ENCODE peak calls at places on chromosomes 1 and 21, in ten cellular contexts. One of them, this sample, is unnamed.

GRCh38 chr1:117612517-117613248 is 6.8 kb downstream of the TENT5C start:
- DNase-seq in fibroblast of lung: peak; percentile 90
- DNase-seq in aorta: no peak
- DNase-seq in ascending aorta: no peak
- DNase-seq in neural progenitor cell: no peak
- DNase-seq in skeletal muscle cell: peak; percentile 58
- DNase-seq in GM12878: no peak
- DNase-seq in body of pancreas: no peak
- DNase-seq in fibroblast of mammary gland: peak; percentile 87
- DNase-seq in IMR-90: peak; percentile 88
- DNase-seq in this sample: no peak

GRCh38 chr21:35575280-35575915 is 484.9 kb downstream of the SETD4 start:
- DNase-seq in fibroblast of mammary gland: peak; percentile 95
- DNase-seq in body of pancreas: no peak
- DNase-seq in neural progenitor cell: no peak
- DNase-seq in skeletal muscle cell: peak; percentile 86
- DNase-seq in ascending aorta: no peak
- DNase-seq in GM12878: no peak
- DNase-seq in fibroblast of lung: peak; percentile 97
- DNase-seq in aorta: no peak
- DNase-seq in IMR-90: peak; percentile 96
- DNase-seq in this sample: no peak

GRCh38 chr1:156346636-156347035 is 8.3 kb downstream of the TSACC start:
- DNase-seq in aorta: no peak
- DNase-seq in fibroblast of lung: peak; percentile 66
- DNase-seq in body of pancreas: no peak
- DNase-seq in IMR-90: peak; percentile 55
- DNase-seq in neural progenitor cell: no peak
- DNase-seq in GM12878: no peak
- DNase-seq in skeletal muscle cell: no peak
- DNase-seq in fibroblast of mammary gland: peak; percentile 74
- DNase-seq in ascending aorta: no peak
- DNase-seq in this sample: no peak

GRCh38 chr21:40421121-40421520 is 425.8 kb downstream of the DSCAM start:
- DNase-seq in GM12878: no peak
- DNase-seq in neural progenitor cell: no peak
- DNase-seq in fibroblast of mammary gland: no peak
- DNase-seq in IMR-90: no peak
- DNase-seq in aorta: no peak
- DNase-seq in fibroblast of lung: no peak
- DNase-seq in body of pancreas: no peak
- DNase-seq in ascending aorta: no peak
- DNase-seq in skeletal muscle cell: no peak
- DNase-seq in this sample: no peak

GRCh38 chr1:174157157-174157806 is 2.0 kb upstream of the RABGAP1L start:
- DNase-seq in fibroblast of lung: peak; percentile 18
- DNase-seq in GM12878: peak; percentile 83
- DNase-seq in aorta: no peak
- DNase-seq in body of pancreas: no peak
- DNase-seq in IMR-90: no peak
- DNase-seq in neural progenitor cell: no peak
- DNase-seq in skeletal muscle cell: no peak
- DNase-seq in fibroblast of mammary gland: no peak
- DNase-seq in ascending aorta: no peak
- DNase-seq in this sample: no peak

GRCh38 chr1:36602189-36602588 is 119.5 kb upstream of the CSF3R start:
- DNase-seq in skeletal muscle cell: no peak
- DNase-seq in GM12878: no peak
- DNase-seq in neural progenitor cell: peak; percentile 68
- DNase-seq in ascending aorta: no peak
- DNase-seq in fibroblast of mammary gland: no peak
- DNase-seq in IMR-90: no peak
- DNase-seq in body of pancreas: no peak
- DNase-seq in aorta: no peak
- DNase-seq in fibroblast of lung: no peak
- DNase-seq in this sample: no peak

GRCh38 chr21:33971492-33972013 is 55.9 kb upstream of the ATP5PO start:
- DNase-seq in neural progenitor cell: peak; percentile 49
- DNase-seq in GM12878: no peak
- DNase-seq in aorta: no peak
- DNase-seq in skeletal muscle cell: peak; percentile 73
- DNase-seq in fibroblast of mammary gland: peak; percentile 71
- DNase-seq in IMR-90: peak; percentile 22
- DNase-seq in body of pancreas: no peak
- DNase-seq in fibroblast of lung: peak; percentile 79
- DNase-seq in ascending aorta: no peak
- DNase-seq in this sample: no peak

GRCh38 chr1:173342766-173343165 is 134.4 kb upstream of the PRDX6 start:
- DNase-seq in body of pancreas: no peak
- DNase-seq in aorta: no peak
- DNase-seq in IMR-90: no peak
- DNase-seq in fibroblast of mammary gland: peak; percentile 75
- DNase-seq in neural progenitor cell: no peak
- DNase-seq in fibroblast of lung: no peak
- DNase-seq in GM12878: no peak
- DNase-seq in ascending aorta: no peak
- DNase-seq in skeletal muscle cell: no peak
- DNase-seq in this sample: no peak

GRCh38 chr1:70072239-70072751 is 133.1 kb downstream of the LRRC40 start:
- DNase-seq in body of pancreas: no peak
- DNase-seq in fibroblast of mammary gland: peak; percentile 72
- DNase-seq in ascending aorta: no peak
- DNase-seq in neural progenitor cell: peak; percentile 64
- DNase-seq in IMR-90: peak; percentile 79
- DNase-seq in fibroblast of lung: peak; percentile 80
- DNase-seq in aorta: no peak
- DNase-seq in GM12878: no peak
- DNase-seq in skeletal muscle cell: peak; percentile 51
- DNase-seq in this sample: no peak

GRCh38 chr1:201447911-201448871 is 20.8 kb downstream of the PHLDA3 start:
- DNase-seq in fibroblast of lung: peak; percentile 78
- DNase-seq in GM12878: no peak
- DNase-seq in body of pancreas: peak; percentile 81
- DNase-seq in fibroblast of mammary gland: peak; percentile 75
- DNase-seq in IMR-90: peak; percentile 70
- DNase-seq in ascending aorta: no peak
- DNase-seq in neural progenitor cell: peak; percentile 88
- DNase-seq in skeletal muscle cell: no peak
- DNase-seq in aorta: peak; percentile 91
- DNase-seq in this sample: peak; percentile 77

GRCh38 chr1:42931108-42931539 is 27.5 kb downstream of the SLC2A1 start:
- DNase-seq in skeletal muscle cell: no peak
- DNase-seq in fibroblast of mammary gland: peak; percentile 42
- DNase-seq in GM12878: peak; percentile 69
- DNase-seq in neural progenitor cell: peak; percentile 67
- DNase-seq in IMR-90: peak; percentile 39
- DNase-seq in fibroblast of lung: peak; percentile 41
- DNase-seq in ascending aorta: no peak
- DNase-seq in aorta: no peak
- DNase-seq in body of pancreas: peak; percentile 51
- DNase-seq in this sample: no peak

GRCh38 chr21:35428489-35428888 is 379.4 kb upstream of the RUNX1 start:
- DNase-seq in fibroblast of lung: peak; percentile 50
- DNase-seq in fibroblast of mammary gland: peak; percentile 61
- DNase-seq in IMR-90: no peak
- DNase-seq in skeletal muscle cell: peak; percentile 60
- DNase-seq in neural progenitor cell: peak; percentile 52
- DNase-seq in aorta: no peak
- DNase-seq in ascending aorta: no peak
- DNase-seq in GM12878: no peak
- DNase-seq in body of pancreas: peak; percentile 30
- DNase-seq in this sample: peak; percentile 21

DNA sequence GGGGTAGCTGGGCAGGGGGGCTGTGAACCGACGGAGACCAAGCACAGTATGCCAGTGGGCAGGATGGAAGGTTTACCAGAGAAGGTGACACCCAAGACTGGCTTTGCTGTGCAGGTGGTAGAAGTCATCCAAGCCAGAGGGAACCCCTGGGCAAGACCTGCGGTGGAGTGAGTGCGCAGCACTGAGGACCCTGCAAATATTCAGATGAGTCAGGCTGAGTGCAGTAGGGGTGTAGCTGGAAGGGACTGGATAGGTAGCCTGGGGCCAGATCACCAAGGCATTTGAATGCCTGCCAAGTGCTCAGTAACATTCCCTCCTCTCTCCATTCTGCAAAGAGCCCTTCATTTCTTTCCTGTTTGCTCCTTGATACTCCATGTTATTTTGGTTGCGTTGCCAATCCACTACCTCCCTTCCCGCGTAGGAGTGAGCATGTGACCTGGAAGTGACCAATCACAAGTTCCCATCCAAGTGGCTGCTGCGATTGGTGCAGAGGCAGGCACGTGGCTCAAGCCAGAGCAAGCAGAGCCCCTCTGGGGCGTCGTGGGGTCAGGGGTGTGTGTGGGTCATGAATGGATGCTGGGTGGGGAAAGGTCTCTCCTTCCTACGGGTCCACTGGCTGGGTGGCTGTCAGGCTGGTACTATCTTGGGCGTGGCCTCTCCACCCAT is 413.2 kb downstream of the PTPRU start:
- DNase-seq in ascending aorta: no peak
- DNase-seq in fibroblast of lung: peak; percentile 37
- DNase-seq in fibroblast of mammary gland: no peak
- DNase-seq in aorta: no peak
- DNase-seq in IMR-90: no peak
- DNase-seq in body of pancreas: no peak
- DNase-seq in GM12878: no peak
- DNase-seq in skeletal muscle cell: no peak
- DNase-seq in neural progenitor cell: no peak
- DNase-seq in this sample: peak; percentile 58
- H3K4me3 ChIP-seq in ascending aorta: no peak overlapping the region
- H3K4me3 ChIP-seq in fibroblast of lung: no peak overlapping the region
- H3K4me3 ChIP-seq in fibroblast of mammary gland: no peak overlapping the region
- H3K4me3 ChIP-seq in aorta: no peak overlapping the region
- H3K4me3 ChIP-seq in IMR-90: no peak overlapping the region
- H3K4me3 ChIP-seq in body of pancreas: no peak overlapping the region
- H3K4me3 ChIP-seq in GM12878: no peak overlapping the region
- H3K4me3 ChIP-seq in skeletal muscle cell: no peak overlapping the region
- H3K4me3 ChIP-seq in neural progenitor cell: no peak overlapping the region
- H3K4me3 ChIP-seq in this sample: no peak overlapping the region

GRCh38 chr1:109252893-109253802 is 3.8 kb downstream of the CELSR2 start:
- DNase-seq in neural progenitor cell: no peak
- DNase-seq in fibroblast of lung: peak; percentile 42
- DNase-seq in skeletal muscle cell: no peak
- DNase-seq in body of pancreas: peak; percentile 44
- DNase-seq in fibroblast of mammary gland: no peak
- DNase-seq in ascending aorta: peak; percentile 45
- DNase-seq in IMR-90: no peak
- DNase-seq in aorta: peak; percentile 84
- DNase-seq in GM12878: no peak
- DNase-seq in this sample: peak; percentile 82
- H3K4me3 ChIP-seq in neural progenitor cell: peak overlapping the region; percentile 31
- H3K4me3 ChIP-seq in fibroblast of lung: no peak overlapping the region
- H3K4me3 ChIP-seq in skeletal muscle cell: no peak overlapping the region
- H3K4me3 ChIP-seq in body of pancreas: no peak overlapping the region
- H3K4me3 ChIP-seq in fibroblast of mammary gland: no peak overlapping the region
- H3K4me3 ChIP-seq in ascending aorta: peak overlapping the region; percentile 8
- H3K4me3 ChIP-seq in IMR-90: no peak overlapping the region
- H3K4me3 ChIP-seq in aorta: no peak overlapping the region
- H3K4me3 ChIP-seq in GM12878: no peak overlapping the region
- H3K4me3 ChIP-seq in this sample: no peak overlapping the region

DNA sequence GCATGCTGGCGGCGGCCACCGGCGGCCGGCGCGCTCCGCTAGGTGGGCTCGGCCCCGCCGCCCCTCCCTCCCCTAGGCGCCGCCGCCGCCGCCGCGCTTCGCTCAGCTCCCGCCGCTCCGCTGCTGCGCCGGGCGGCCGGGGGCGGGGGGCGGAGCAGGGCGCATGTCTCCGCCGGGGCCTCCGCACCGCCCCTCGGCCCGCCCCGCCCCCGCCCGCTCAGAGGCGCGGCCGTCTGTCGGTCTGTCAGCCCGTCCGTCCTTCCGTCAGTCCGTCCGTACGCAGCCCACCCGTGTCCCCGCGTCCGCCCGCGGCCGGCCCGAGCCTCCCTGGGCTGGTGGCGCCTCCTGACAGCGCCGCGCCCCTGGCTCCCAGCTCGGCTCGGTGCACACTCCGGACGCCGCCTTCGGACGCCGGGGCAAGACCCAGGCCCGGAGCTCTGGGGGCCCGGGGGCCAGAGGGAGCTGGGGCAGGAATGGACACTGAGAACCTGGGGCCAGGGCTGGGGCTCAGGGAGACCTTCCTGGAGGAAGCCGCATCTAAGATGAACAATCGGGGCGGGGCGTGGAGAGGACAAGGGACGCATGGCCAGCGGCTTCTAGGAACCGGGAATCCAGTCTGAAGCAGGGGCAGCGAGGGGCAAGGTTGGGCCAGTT is at the start of gene GPR153:
- DNase-seq in aorta: no peak
- DNase-seq in body of pancreas: peak; percentile 27
- DNase-seq in neural progenitor cell: peak; percentile 89
- DNase-seq in IMR-90: no peak
- DNase-seq in fibroblast of mammary gland: no peak
- DNase-seq in fibroblast of lung: peak; percentile 36
- DNase-seq in skeletal muscle cell: no peak
- DNase-seq in ascending aorta: no peak
- DNase-seq in GM12878: no peak
- DNase-seq in this sample: no peak
- H3K4me3 ChIP-seq in aorta: peak within 1 kb of the TSS; percentile 32
- H3K4me3 ChIP-seq in body of pancreas: peak within 1 kb of the TSS; percentile 19
- H3K4me3 ChIP-seq in neural progenitor cell: peak within 1 kb of the TSS; percentile 83
- H3K4me3 ChIP-seq in IMR-90: peak within 1 kb of the TSS; percentile 75
- H3K4me3 ChIP-seq in fibroblast of mammary gland: peak within 1 kb of the TSS; percentile 44
- H3K4me3 ChIP-seq in fibroblast of lung: peak within 1 kb of the TSS; percentile 75
- H3K4me3 ChIP-seq in skeletal muscle cell: peak within 1 kb of the TSS; percentile 72
- H3K4me3 ChIP-seq in ascending aorta: peak within 1 kb of the TSS; percentile 67
- H3K4me3 ChIP-seq in GM12878: peak within 1 kb of the TSS; percentile 78
- H3K4me3 ChIP-seq in this sample: peak within 1 kb of the TSS; percentile 60

GRCh38 chr1:248348475-248348874 is at the start of gene OR14C36:
- DNase-seq in body of pancreas: no peak
- DNase-seq in ascending aorta: no peak
- DNase-seq in IMR-90: no peak
- DNase-seq in skeletal muscle cell: no peak
- DNase-seq in GM12878: no peak
- DNase-seq in aorta: no peak
- DNase-seq in fibroblast of lung: no peak
- DNase-seq in fibroblast of mammary gland: no peak
- DNase-seq in neural progenitor cell: no peak
- DNase-seq in this sample: no peak
- H3K4me3 ChIP-seq in body of pancreas: no peak within 1 kb of the TSS
- H3K4me3 ChIP-seq in ascending aorta: no peak within 1 kb of the TSS
- H3K4me3 ChIP-seq in IMR-90: no peak within 1 kb of the TSS
- H3K4me3 ChIP-seq in skeletal muscle cell: no peak within 1 kb of the TSS
- H3K4me3 ChIP-seq in GM12878: no peak within 1 kb of the TSS
- H3K4me3 ChIP-seq in aorta: no peak within 1 kb of the TSS
- H3K4me3 ChIP-seq in fibroblast of lung: no peak within 1 kb of the TSS
- H3K4me3 ChIP-seq in fibroblast of mammary gland: no peak within 1 kb of the TSS
- H3K4me3 ChIP-seq in neural progenitor cell: no peak within 1 kb of the TSS
- H3K4me3 ChIP-seq in this sample: no peak within 1 kb of the TSS